ENCODE peak calls at places on chromosomes 16 and 17, in four cellular contexts. M is heart right ventricle, E is NCI-H460, F is caudate nucleus. V is an unnamed sample.

GRCh38 chr17:30278032-30278431 is 13.7 kb downstream of the BLMH start:
- DNase-seq in M (no peak), E (peak), F (no peak), V (no peak)

GRCh38 chr16:86794216-86794864 is 216.0 kb downstream of the FOXL1 start:
- DNase-seq in M (no peak), E (no peak), F (no peak), V (no peak)

GRCh38 chr17:60790205-60790604 is 112.6 kb downstream of the BCAS3 start:
- DNase-seq in M (no peak), E (no peak), F (no peak), V (no peak)

GRCh38 chr16:75099738-75100615 is 16.6 kb downstream of the LDHD start:
- DNase-seq in M (peak), E (no peak), F (no peak), V (peak)

GRCh38 chr17:4485676-4486646 is 12.7 kb upstream of the SPNS2 start:
- DNase-seq in M (no peak), E (no peak), F (no peak), V (no peak)

GRCh38 chr17:55299890-55300289 is 35.1 kb downstream of the HLF start:
- DNase-seq in M (no peak), E (no peak), F (no peak), V (no peak)

GRCh38 chr16:86240716-86241363 is 269.5 kb upstream of the FOXF1 start:
- DNase-seq in M (no peak), E (no peak), F (no peak), V (no peak)

GRCh38 chr17:76740329-76741118 is 2.6 kb downstream of the MFSD11 start:
- DNase-seq in M (no peak), E (no peak), F (no peak), V (no peak)

GRCh38 chr16:74224828-74225227 is 71.8 kb upstream of the PSMD7 start:
- DNase-seq in M (no peak), E (no peak), F (no peak), V (no peak)

GRCh38 chr17:69175812-69176517 is 34.3 kb upstream of the ABCA6 start:
- DNase-seq in M (no peak), E (peak), F (no peak), V (no peak)

GRCh38 chr16:24717411-24717810 is 12.0 kb upstream of the TNRC6A start:
- DNase-seq in M (no peak), E (no peak), F (no peak), V (no peak)

GRCh38 chr17:80063815-80064585 is 27.6 kb downstream of the CCDC40 start:
- DNase-seq in M (peak), E (peak), F (no peak), V (peak)

GRCh38 chr16:53061701-53062159 is 6.9 kb downstream of the CHD9 start:
- DNase-seq in M (no peak), E (no peak), F (no peak), V (peak)

GRCh38 chr17:58503876-58504275 is 10.6 kb downstream of the MTMR4 start:
- DNase-seq in M (no peak), E (no peak), F (no peak), V (no peak)

GRCh38 chr17:73546770-73547345 is 97.4 kb downstream of the SDK2 start:
- DNase-seq in M (peak), E (peak), F (no peak), V (no peak)

GRCh38 chr16:89378947-89379771 is 111.2 kb downstream of the ANKRD11 start:
- DNase-seq in M (no peak), E (no peak), F (no peak), V (no peak)

GRCh38 chr17:58335061-58335731 is 6.6 kb upstream of the TSPOAP1 start:
- DNase-seq in M (no peak), E (no peak), F (no peak), V (no peak)

GRCh38 chr17:6492892-6493674 is 48.8 kb downstream of the PIMREG start:
- DNase-seq in M (no peak), E (no peak), F (no peak), V (no peak)

GRCh38 chr16:67543582-67543981 is 15.0 kb downstream of the RIPOR1 start:
- DNase-seq in M (no peak), E (no peak), F (no peak), V (no peak)

GRCh38 chr16:57867000-57867561 is 64.8 kb upstream of the KIFC3 start:
- DNase-seq in M (no peak), E (no peak), F (no peak), V (no peak)

GRCh38 chr17:6608321-6608720 is 32.2 kb downstream of the KIAA0753 start:
- DNase-seq in M (no peak), E (no peak), F (no peak), V (no peak)

GRCh38 chr17:41009301-41009760 is 403 bp upstream of the KRTAP3-1 start:
- DNase-seq in M (no peak), E (no peak), F (no peak), V (no peak)

GRCh38 chr16:52069866-52070265 is 477.1 kb downstream of the TOX3 start:
- DNase-seq in M (no peak), E (no peak), F (no peak), V (no peak)

GRCh38 chr16:967546-968295 is 3.1 kb downstream of the LMF1 start:
- DNase-seq in M (no peak), E (no peak), F (no peak), V (peak)

GRCh38 chr16:58814348-58814801 is 80.3 kb upstream of the GOT2 start:
- DNase-seq in M (peak), E (peak), F (peak), V (peak)

GRCh38 chr16:85028638-85029412 is 1.2 kb downstream of the KIAA0513 start:
- DNase-seq in M (no peak), E (no peak), F (peak), V (no peak)

GRCh38 chr16:72923757-72924156 is 124.2 kb downstream of the ZFHX3 start:
- DNase-seq in M (no peak), E (no peak), F (no peak), V (no peak)

GRCh38 chr17:29140631-29141483 is 39.3 kb downstream of the MYO18A start:
- DNase-seq in M (no peak), E (no peak), F (no peak), V (peak)

GRCh38 chr17:83067718-83068261 is 11.6 kb upstream of the METRNL start:
- DNase-seq in M (no peak), E (no peak), F (no peak), V (no peak)

GRCh38 chr16:75908718-75909117 is 182.4 kb upstream of the CPHXL start:
- DNase-seq in M (no peak), E (no peak), F (no peak), V (no peak)

GRCh38 chr16:2980227-2981176 is at the start of gene PKMYT1:
- DNase-seq in M (peak), E (peak), F (peak), V (peak)

GRCh38 chr16:66658860-66659190 is 37.7 kb downstream of the CMTM4 start:
- DNase-seq in M (no peak), E (no peak), F (peak), V (no peak)

GRCh38 chr16:86020971-86021370 is 122.0 kb downstream of the IRF8 start:
- DNase-seq in M (no peak), E (no peak), F (no peak), V (no peak)

GRCh38 chr17:82031303-82031884 is at the start of gene RAC3:
- DNase-seq in M (no peak), E (no peak), F (no peak), V (peak)

GRCh38 chr17:69874220-69874670 is 200.8 kb upstream of the KCNJ16 start:
- DNase-seq in M (no peak), E (no peak), F (no peak), V (no peak)

GRCh38 chr17:42817866-42818265 is 6.2 kb downstream of the BECN1 start:
- DNase-seq in M (no peak), E (no peak), F (no peak), V (no peak)

GRCh38 chr17:58277726-58278595 is 2.8 kb downstream of the MPO start:
- DNase-seq in M (no peak), E (no peak), F (no peak), V (peak)

GRCh38 chr16:87336850-87337240 is 19.7 kb upstream of the C16orf95 start:
- DNase-seq in M (no peak), E (no peak), F (no peak), V (no peak)

GRCh38 chr17:74730491-74731346 is 6.3 kb upstream of the RAB37 start:
- DNase-seq in M (no peak), E (no peak), F (no peak), V (peak)

GRCh38 chr17:54849660-54850059 is 51.0 kb upstream of the TOM1L1 start:
- DNase-seq in M (no peak), E (no peak), F (no peak), V (no peak)